ENCODE peak calls at places on chromosomes 13 and 19, in six cellular contexts. O, E, B, L, K and N are unnamed samples.

GRCh38 chr13:88806438-88806837 is 1135.3 kb downstream of the SLITRK5 start:
- DNase-seq in B (no peak), E (no peak), K (no peak), L (no peak), O (no peak), N (no peak)

GRCh38 chr13:114069376-114070097 is 62.9 kb downstream of the RASA3 start:
- DNase-seq in B (no peak), L (no peak), O (no peak), K (no peak), E (no peak), N (no peak)

GRCh38 chr19:45139286-45140143 is 21.3 kb downstream of the NKPD1 start:
- DNase-seq in L (no peak), E (no peak), K (no peak), O (peak), B (no peak), N (peak)

GRCh38 chr13:81025091-81025490 is 684.2 kb upstream of the SPRY2 start:
- DNase-seq in L (no peak), B (no peak), O (no peak), E (no peak), K (no peak), N (no peak)

GRCh38 chr19:7376151-7376852 is 27.6 kb downstream of the ARHGEF18 start:
- DNase-seq in O (no peak), L (no peak), E (no peak), B (no peak), K (no peak), N (no peak)

GRCh38 chr19:52527954-52528326 is 472 bp downstream of the ZNF808 start:
- DNase-seq in L (peak), E (no peak), K (no peak), B (no peak), O (no peak), N (no peak)

GRCh38 chr19:5680083-5680436 is 256 bp downstream of the MICOS13 start:
- DNase-seq in K (no peak), O (no peak), E (no peak), B (no peak), L (no peak), N (no peak)

GRCh38 chr13:20353973-20354372 is 121.9 kb upstream of the GJB6 start:
- DNase-seq in B (no peak), O (no peak), E (no peak), L (no peak), K (no peak), N (no peak)

GRCh38 chr19:5798244-5798643 is 6.6 kb upstream of the NRTN start:
- DNase-seq in B (no peak), L (no peak), O (no peak), K (no peak), E (no peak), N (no peak)

GRCh38 chr13:62377838-62378237 is 962.2 kb upstream of the PCDH20 start:
- DNase-seq in B (no peak), O (no peak), L (no peak), E (no peak), K (no peak), N (no peak)

GRCh38 chr13:42762251-42762650 is 19.1 kb upstream of the FAM216B start:
- DNase-seq in L (no peak), B (no peak), E (no peak), K (no peak), O (no peak), N (no peak)

GRCh38 chr13:87398047-87398446 is 273.1 kb upstream of the SLITRK5 start:
- DNase-seq in L (no peak), E (no peak), K (no peak), O (no peak), B (no peak), N (no peak)

GRCh38 chr19:39351537-39352037 is 9.4 kb downstream of the SAMD4B start:
- DNase-seq in O (peak), B (no peak), L (peak), E (no peak), K (peak), N (peak)

GRCh38 chr19:39350156-39350555 is 7.9 kb downstream of the SAMD4B start:
- DNase-seq in B (no peak), O (no peak), K (no peak), E (no peak), L (no peak), N (no peak)

GRCh38 chr19:39349326-39349725 is 7.1 kb downstream of the SAMD4B start:
- DNase-seq in O (no peak), L (no peak), B (no peak), E (no peak), K (no peak), N (no peak)

GRCh38 chr19:39345956-39346355 is 3.7 kb downstream of the SAMD4B start:
- DNase-seq in L (no peak), O (no peak), B (no peak), E (no peak), K (no peak), N (no peak)

GRCh38 chr19:39347332-39348227 is 5.4 kb downstream of the SAMD4B start:
- DNase-seq in L (peak), K (no peak), B (no peak), E (no peak), O (no peak), N (no peak)
- TF ChIP-seq POLR2A in L (no peak), K (no peak), B (no peak), E (no peak), O (no peak), N (no peak)

DNA sequence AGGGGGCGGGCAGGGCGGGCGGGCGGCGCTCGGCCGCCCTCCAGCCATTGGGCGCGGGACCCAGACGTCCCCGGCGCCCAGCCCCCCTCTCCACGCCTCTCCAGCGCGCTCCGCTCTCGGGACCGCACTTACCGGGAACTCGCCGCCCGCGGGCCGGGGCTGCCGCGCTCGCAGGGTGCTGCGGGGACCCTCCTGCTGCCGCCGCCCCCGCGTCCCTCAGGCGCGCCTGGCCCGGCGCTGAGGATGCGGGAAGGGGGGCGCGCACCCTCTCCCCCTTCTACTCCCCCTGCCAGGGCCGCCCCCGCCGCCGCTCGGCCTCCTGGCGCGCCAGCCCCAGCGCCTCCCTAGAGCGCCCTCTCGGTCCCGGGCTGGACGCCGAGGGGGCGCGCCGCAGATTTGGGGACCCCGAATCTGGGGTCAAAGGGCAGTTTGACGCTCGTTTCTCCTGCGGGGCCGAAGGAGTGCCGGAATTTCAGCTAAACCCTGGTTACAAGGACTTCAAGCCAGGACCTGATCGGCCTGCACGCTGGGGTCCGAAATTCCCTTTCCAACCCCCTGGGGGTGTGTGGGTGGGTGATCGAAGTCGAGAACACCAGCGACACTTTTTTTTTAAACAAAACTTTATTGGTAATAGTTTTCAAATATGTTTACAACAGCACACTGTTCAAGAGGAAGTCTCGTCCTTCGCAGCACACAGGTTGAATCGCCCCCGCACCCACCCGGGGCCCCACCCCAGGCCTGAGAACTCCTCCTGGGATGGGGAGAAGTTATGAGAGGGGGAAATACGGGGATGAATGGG is 734 bp upstream of the SAMD1 start:
- DNase-seq in B (peak), E (no peak), O (peak), K (no peak), L (peak), N (peak)
- TF ChIP-seq TAF1 in B (peak), E (no peak), O (no peak), K (peak), L (no peak), N (peak)

GRCh38 chr19:54469496-54469934 is 3.6 kb downstream of the CDC42EP5 start:
- DNase-seq in B (no peak), E (no peak), K (no peak), L (no peak), O (no peak), N (no peak)

GRCh38 chr19:54470276-54470887 is 2.7 kb downstream of the CDC42EP5 start:
- DNase-seq in K (no peak), L (no peak), O (no peak), E (no peak), B (no peak), N (no peak)

GRCh38 chr19:54473983-54474382 is 887 bp upstream of the CDC42EP5 start:
- DNase-seq in K (no peak), E (no peak), O (no peak), L (no peak), B (no peak), N (no peak)

GRCh38 chr19:54473071-54473941 is at the start of gene CDC42EP5:
- DNase-seq in K (no peak), L (peak), E (no peak), O (no peak), B (no peak), N (no peak)

GRCh38 chr19:54470991-54471782 is 1.9 kb downstream of the CDC42EP5 start:
- DNase-seq in O (no peak), K (no peak), L (no peak), E (no peak), B (no peak), N (no peak)
- TF ChIP-seq POLR2AphosphoS5 in O (no peak), K (peak), L (no peak), E (no peak), B (no peak), N (no peak)

GRCh38 chr19:4343056-4343844 is at the start of gene MPND:
- DNase-seq in L (peak), O (peak), E (no peak), K (peak), B (peak), N (peak)
- TF ChIP-seq POLR2A in L (peak), O (peak), E (no peak), K (peak), B (peak), N (no peak)

GRCh38 chr19:48445256-48445605 is 552 bp upstream of the GRWD1 start:
- DNase-seq in E (no peak), O (no peak), L (peak), K (no peak), B (peak), N (no peak)
- TF ChIP-seq TAF1 in E (no peak), O (no peak), L (peak), K (no peak), B (no peak), N (no peak)

GRCh38 chr13:48492123-48493075 is 40.5 kb downstream of the RCBTB2 start:
- DNase-seq in L (peak), E (no peak), O (no peak), K (peak), B (no peak), N (no peak)
- TF ChIP-seq POLR2AphosphoS5 in L (no peak), E (no peak), O (peak), K (peak), B (no peak), N (peak)

DNA sequence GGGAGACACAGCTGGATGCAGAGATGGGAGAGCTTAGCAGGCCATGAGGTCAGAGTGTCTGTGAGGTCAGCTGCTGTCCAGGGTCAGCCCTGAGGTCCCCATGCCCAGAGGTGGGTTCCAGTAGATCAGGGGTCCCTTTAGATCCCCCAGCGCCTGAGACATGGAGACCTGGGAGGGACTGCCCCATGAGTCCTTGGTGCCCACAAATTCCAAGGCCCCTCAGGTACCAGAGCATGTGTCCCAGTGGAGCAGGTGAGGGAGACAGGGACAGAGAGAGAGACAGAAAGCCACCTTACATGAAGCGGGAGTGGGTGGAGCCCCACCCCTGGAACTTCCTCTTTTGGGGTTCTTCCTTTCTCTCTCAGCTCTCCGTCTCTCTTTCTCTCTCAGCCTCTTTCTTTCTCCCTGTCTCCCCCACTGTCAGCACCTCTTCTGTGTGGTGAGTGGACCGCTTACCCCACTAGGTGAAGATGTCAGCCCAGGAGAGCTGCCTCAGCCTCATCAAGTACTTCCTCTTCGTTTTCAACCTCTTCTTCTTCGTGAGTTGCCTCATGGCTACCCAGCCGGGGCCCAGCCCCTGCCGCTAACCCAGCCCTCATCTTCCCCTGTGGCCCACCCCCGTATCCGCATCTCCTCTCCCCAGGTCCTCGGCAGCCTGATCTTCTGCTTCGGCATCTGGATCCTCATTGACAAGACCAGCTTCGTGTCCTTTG is at the start of gene CD37:
- DNase-seq in B (no peak), E (no peak), K (no peak), L (peak), O (peak), N (peak)
- TF ChIP-seq POLR2A in B (no peak), E (no peak), K (peak), L (no peak), O (peak), N (peak)

GRCh38 chr13:29570058-29570654 is 25.3 kb downstream of the SLC7A1 start:
- DNase-seq in L (no peak), E (no peak), K (no peak), B (no peak), O (no peak), N (no peak)

GRCh38 chr13:29571876-29572570 is 23.5 kb downstream of the SLC7A1 start:
- DNase-seq in K (no peak), E (no peak), L (no peak), O (no peak), B (peak), N (no peak)

GRCh38 chr13:29572575-29572974 is 22.9 kb downstream of the SLC7A1 start:
- DNase-seq in K (no peak), B (no peak), O (no peak), L (no peak), E (no peak), N (no peak)

GRCh38 chr13:29575098-29575497 is 20.4 kb downstream of the SLC7A1 start:
- DNase-seq in L (no peak), K (no peak), E (no peak), B (no peak), O (no peak), N (no peak)

DNA sequence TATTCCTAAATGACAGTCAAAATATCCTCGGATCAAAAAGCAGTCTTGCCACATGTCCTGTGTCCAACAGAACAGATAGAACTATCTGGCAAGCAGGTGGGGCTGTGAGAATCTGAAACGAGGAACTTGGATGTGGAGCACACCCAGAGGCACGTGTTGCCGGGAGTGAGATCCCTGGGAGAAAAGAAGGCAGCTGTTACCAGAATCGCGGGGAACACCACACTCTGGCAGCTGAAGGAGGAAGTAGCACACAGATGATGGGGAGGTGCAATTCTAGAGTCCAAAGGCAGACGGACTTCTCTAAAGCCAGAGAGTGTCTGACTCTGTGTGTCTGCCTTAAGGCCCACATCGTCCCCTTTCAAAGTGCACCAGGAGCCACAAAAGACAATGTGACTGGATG is 22.3 kb downstream of the SLC7A1 start:
- DNase-seq in L (no peak), O (peak), E (no peak), B (no peak), K (no peak), N (no peak)
- TF ChIP-seq TAF1 in L (no peak), O (no peak), E (no peak), B (no peak), K (no peak), N (no peak)

DNA sequence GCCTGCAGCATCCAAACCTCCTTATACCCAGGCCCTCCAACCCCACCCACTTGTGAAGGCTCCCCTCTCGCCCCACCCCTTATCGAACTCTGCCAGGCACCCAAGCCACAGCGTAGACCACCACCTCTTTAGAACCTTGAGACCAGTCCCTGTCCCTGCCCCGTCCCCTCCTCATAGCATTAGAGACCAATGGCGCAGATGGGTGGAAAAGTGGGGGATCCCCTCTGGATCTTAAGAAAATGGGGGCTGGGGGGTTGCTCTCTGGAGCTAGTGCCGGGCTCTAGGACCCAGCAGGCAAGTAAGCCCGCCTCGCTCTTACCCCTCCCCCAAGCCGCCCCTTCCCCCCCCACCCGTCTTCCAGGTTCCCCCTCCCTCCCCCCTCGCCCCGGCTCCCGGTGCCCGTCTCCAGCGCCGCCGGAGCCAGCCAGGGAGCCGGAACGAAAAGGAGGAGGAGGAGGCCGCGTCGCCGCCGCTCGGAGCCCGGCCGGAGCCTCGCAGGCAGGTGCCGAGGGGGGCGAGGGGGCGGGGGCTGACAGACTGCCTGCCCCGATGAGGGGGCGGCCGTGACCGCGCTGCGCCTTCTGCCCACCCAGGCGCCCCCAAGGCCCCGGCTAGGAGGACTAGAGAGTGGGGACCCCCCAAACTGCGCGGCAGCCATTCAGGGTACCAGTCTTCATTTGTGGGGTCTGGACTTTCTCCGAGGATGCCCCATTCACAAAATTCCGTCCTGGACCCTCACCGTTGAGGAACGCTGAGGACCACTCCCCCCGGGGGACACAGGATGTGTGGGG is at the start of gene SPRED3:
- DNase-seq in L (peak), B (no peak), K (no peak), E (no peak), O (no peak), N (no peak)
- TF ChIP-seq POLR2AphosphoS5 in L (no peak), B (no peak), K (no peak), E (peak), O (no peak), N (no peak)

DNA sequence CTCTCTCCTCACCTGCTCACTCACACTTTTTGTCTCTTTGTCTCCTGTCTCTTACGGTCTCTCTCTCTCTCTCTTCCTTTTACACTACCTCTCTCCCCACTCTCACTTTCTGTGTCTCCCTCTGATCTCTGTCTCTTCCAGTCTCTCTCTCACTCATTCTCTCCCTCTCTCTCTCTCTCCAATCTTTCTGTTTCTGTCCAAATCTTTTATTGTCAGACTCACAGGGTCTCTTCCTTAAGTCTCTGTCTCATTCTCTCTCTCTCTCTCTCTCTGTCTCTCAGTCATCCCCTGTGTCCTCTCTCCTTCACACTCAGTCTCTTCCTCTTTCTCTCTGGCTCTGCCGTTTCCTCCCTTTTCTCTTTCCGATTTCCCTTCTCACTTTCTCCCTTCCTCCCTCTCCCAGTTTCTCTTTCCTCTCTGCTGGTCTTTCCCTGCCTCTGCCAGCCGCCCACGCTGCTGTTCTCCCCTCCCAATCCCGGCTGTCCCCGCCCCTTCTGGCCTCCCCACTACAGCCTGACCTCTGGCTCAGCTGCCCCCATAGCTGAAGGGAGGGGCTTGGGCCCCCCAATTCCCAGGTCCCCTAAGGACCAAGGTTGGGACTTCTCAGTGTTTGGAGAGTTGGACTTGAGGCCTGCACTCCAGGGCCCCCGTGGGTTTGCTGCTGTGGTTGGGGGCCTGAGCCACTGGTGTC is at the start of gene PLEKHA4:
- DNase-seq in B (no peak), E (no peak), K (no peak), O (no peak), L (peak), N (no peak)
- TF ChIP-seq POLR2A in B (no peak), E (no peak), K (no peak), O (no peak), L (peak), N (no peak)